ENCODE peak calls at places on chromosomes 7 and 10, in four cellular contexts. U is WTC11, W is NAMALWA, R is cardiac septum. T is an unnamed sample.

GRCh38 chr10:126425473-126426065 is 37.3 kb upstream of the ADAM12 start:
- DNase-seq in U (no peak), W (no peak), R (no peak), T (no peak)

GRCh38 chr10:35942052-35942451 is 300.0 kb upstream of the FZD8 start:
- DNase-seq in U (no peak), W (no peak), R (no peak), T (no peak)

GRCh38 chr7:99268361-99268908 is 4.2 kb upstream of the MYH16 start:
- DNase-seq in U (no peak), W (no peak), R (no peak), T (no peak)

GRCh38 chr10:103123282-103124033 is 69.6 kb downstream of the NT5C2 start:
- DNase-seq in U (no peak), W (no peak), R (no peak), T (no peak)

GRCh38 chr7:11533229-11533820 is 298.7 kb downstream of the THSD7A start:
- DNase-seq in U (no peak), W (no peak), R (no peak), T (peak)

GRCh38 chr10:88791924-88792323 is 10.6 kb upstream of the LIPM start:
- DNase-seq in U (peak), W (peak), R (no peak), T (peak)

GRCh38 chr10:71916827-71917226 is 47.4 kb upstream of the CHST3 start:
- DNase-seq in U (no peak), W (no peak), R (no peak), T (no peak)

GRCh38 chr10:6221971-6222751 is 19.4 kb downstream of the PFKFB3 start:
- DNase-seq in U (no peak), W (no peak), R (no peak), T (peak)

GRCh38 chr7:122893486-122893885 is 7.2 kb upstream of the CADPS2 start:
- DNase-seq in U (no peak), W (no peak), R (no peak), T (no peak)

GRCh38 chr10:86522385-86522855 is 828 bp upstream of the WAPL start:
- DNase-seq in U (no peak), W (peak), R (no peak), T (peak)

GRCh38 chr7:48337012-48337621 is 165.9 kb downstream of the ABCA13 start:
- DNase-seq in U (peak), W (peak), R (no peak), T (peak)

GRCh38 chr10:1509003-1509402 is 228.3 kb downstream of the ADARB2 start:
- DNase-seq in U (no peak), W (no peak), R (no peak), T (no peak)

GRCh38 chr10:128254486-128254885 is 128.3 kb upstream of the MKI67 start:
- DNase-seq in U (no peak), W (no peak), R (no peak), T (no peak)

T was measured in amniotic epithelial cell.